ENCODE peak calls at places on chromosomes 3 and 15, in nine cellular contexts. R is G401, C is endothelial cell of umbilical vein, P is RWPE2, L is GM18507, F is AG09319, X is psoas muscle, Z is T-helper 1 cell, G is ascending aorta. H is an unnamed sample.

GRCh38 chr3:30511524-30512278 is 94.7 kb upstream of the TGFBR2 start:
- DNase-seq in R (no peak), C (peak), P (peak), L (no peak), F (peak), X (no peak), Z (no peak), G (no peak), H (peak)

GRCh38 chr3:192133271-192133670 is 594.1 kb downstream of the FGF12 start:
- DNase-seq in R (no peak), C (no peak), P (no peak), L (no peak), F (no peak), X (no peak), Z (no peak), G (no peak), H (no peak)

GRCh38 chr15:29065571-29065970 is 179.8 kb downstream of the APBA2 start:
- DNase-seq in R (no peak), C (no peak), P (no peak), L (no peak), F (no peak), X (no peak), Z (no peak), G (no peak), H (no peak)

GRCh38 chr3:156615592-156616173 is 58.7 kb upstream of the TIPARP start:
- DNase-seq in R (no peak), C (peak), P (no peak), L (no peak), F (no peak), X (no peak), Z (no peak), G (no peak), H (no peak)

GRCh38 chr3:124773351-124774304 is 43.4 kb downstream of the UMPS start:
- DNase-seq in R (no peak), C (no peak), P (no peak), L (no peak), F (no peak), X (no peak), Z (no peak), G (no peak), H (no peak)

GRCh38 chr15:76470691-76471090 is 134.1 kb downstream of the ISL2 start:
- DNase-seq in R (no peak), C (no peak), P (no peak), L (no peak), F (no peak), X (no peak), Z (no peak), G (no peak), H (no peak)

GRCh38 chr15:69686626-69687025 is 234.0 kb downstream of the RPLP1 start:
- DNase-seq in R (no peak), C (no peak), P (no peak), L (no peak), F (no peak), X (no peak), Z (no peak), G (no peak), H (no peak)

GRCh38 chr15:65920121-65920520 is 50.8 kb downstream of the RAB11A start:
- DNase-seq in R (peak), C (no peak), P (peak), L (no peak), F (no peak), X (no peak), Z (no peak), G (no peak), H (no peak)

GRCh38 chr3:186283096-186283495 is 78.9 kb downstream of the DGKG start:
- DNase-seq in R (no peak), C (no peak), P (no peak), L (no peak), F (no peak), X (no peak), Z (no peak), G (no peak), H (no peak)

GRCh38 chr3:189908646-189909045 is 212.1 kb downstream of the P3H2 start:
- DNase-seq in R (no peak), C (peak), P (peak), L (no peak), F (no peak), X (no peak), Z (no peak), G (no peak), H (no peak)

GRCh38 chr3:31274406-31275024 is 258.2 kb upstream of the STT3B start:
- DNase-seq in R (no peak), C (peak), P (no peak), L (no peak), F (no peak), X (no peak), Z (no peak), G (no peak), H (no peak)

GRCh38 chr15:44275431-44275830 is 13.1 kb upstream of the GOLM2 start:
- DNase-seq in R (peak), C (no peak), P (no peak), L (no peak), F (no peak), X (no peak), Z (no peak), G (no peak), H (no peak)

GRCh38 chr3:112855883-112856282 is 9.2 kb upstream of the CD200R1L start:
- DNase-seq in R (no peak), C (no peak), P (no peak), L (no peak), F (no peak), X (no peak), Z (no peak), G (no peak), H (no peak)

GRCh38 chr3:64067510-64068346 is 44.4 kb upstream of the PSMD6 start:
- DNase-seq in R (peak), C (no peak), P (no peak), L (no peak), F (no peak), X (no peak), Z (no peak), G (no peak), H (no peak)

GRCh38 chr3:134809412-134810051 is 14.5 kb downstream of the EPHB1 start:
- DNase-seq in R (no peak), C (no peak), P (no peak), L (no peak), F (no peak), X (no peak), Z (no peak), G (peak), H (no peak)

GRCh38 chr3:127887321-127887720 is 27.7 kb upstream of the KBTBD12 start:
- DNase-seq in R (no peak), C (no peak), P (no peak), L (no peak), F (no peak), X (no peak), Z (no peak), G (no peak), H (no peak)

GRCh38 chr3:197408177-197408957 is 110.0 kb upstream of the DLG1 start:
- DNase-seq in R (no peak), C (no peak), P (no peak), L (no peak), F (no peak), X (no peak), Z (no peak), G (no peak), H (no peak)

GRCh38 chr3:129230311-129231019 is 18.9 kb upstream of the COPG1 start:
- DNase-seq in R (no peak), C (peak), P (peak), L (no peak), F (no peak), X (no peak), Z (no peak), G (no peak), H (no peak)

GRCh38 chr15:39267685-39268084 is 313.2 kb upstream of the THBS1 start:
- DNase-seq in R (no peak), C (peak), P (no peak), L (no peak), F (no peak), X (no peak), Z (no peak), G (no peak), H (no peak)

GRCh38 chr3:34254285-34254684 is 455.9 kb downstream of the PDCD6IP start:
- DNase-seq in R (no peak), C (no peak), P (no peak), L (no peak), F (no peak), X (no peak), Z (no peak), G (no peak), H (no peak)

GRCh38 chr3:98765721-98766120 is 2.6 kb downstream of the ST3GAL6 start:
- DNase-seq in R (no peak), C (peak), P (no peak), L (no peak), F (no peak), X (no peak), Z (no peak), G (no peak), H (no peak)

GRCh38 chr3:175651716-175652115 is 792.6 kb downstream of the NAALADL2 start:
- DNase-seq in R (no peak), C (no peak), P (no peak), L (no peak), F (no peak), X (no peak), Z (no peak), G (no peak), H (no peak)

GRCh38 chr3:102510663-102511062 is 75.8 kb downstream of the ZPLD1 start:
- DNase-seq in R (no peak), C (no peak), P (no peak), L (no peak), F (no peak), X (no peak), Z (no peak), G (no peak), H (no peak)

GRCh38 chr15:49036650-49037545 is 9.3 kb downstream of the SECISBP2L start:
- DNase-seq in R (no peak), C (no peak), P (no peak), L (no peak), F (no peak), X (no peak), Z (no peak), G (no peak), H (no peak)

GRCh38 chr3:127157181-127157828 is 35.6 kb upstream of the PRR23E start:
- DNase-seq in R (no peak), C (no peak), P (no peak), L (no peak), F (no peak), X (peak), Z (no peak), G (no peak), H (no peak)

GRCh38 chr3:52769786-52770445 is 824 bp downstream of the NEK4 start:
- DNase-seq in R (no peak), C (no peak), P (no peak), L (no peak), F (no peak), X (no peak), Z (no peak), G (no peak), H (no peak)

GRCh38 chr3:187150186-187150585 is 10.9 kb upstream of the RPL39L start:
- DNase-seq in R (no peak), C (no peak), P (no peak), L (no peak), F (no peak), X (no peak), Z (no peak), G (no peak), H (no peak)

GRCh38 chr3:183566882-183567281 is 11.4 kb upstream of the KLHL6 start:
- DNase-seq in R (no peak), C (no peak), P (no peak), L (no peak), F (no peak), X (no peak), Z (no peak), G (no peak), H (no peak)

H was measured in SK-N-MC.